ENCODE peak calls at places on chromosomes 1 and 21, in five cellular contexts. U is transverse colon, D is breast epithelium, L is Peyer's patch, K is IMR-90. V is an unnamed sample.

GRCh38 chr21:41564871-41565281 is 56.9 kb upstream of the TMPRSS2 start:
- DNase-seq in U (peak), D (no peak), L (peak), K (no peak), V (no peak)

GRCh38 chr21:45482899-45483821 is 59.1 kb downstream of the SLC19A1 start:
- DNase-seq in U (no peak), D (no peak), L (no peak), K (no peak), V (no peak)

GRCh38 chr1:206029484-206029883 is 5.8 kb upstream of the CTSE start:
- DNase-seq in U (no peak), D (no peak), L (no peak), K (peak), V (peak)

GRCh38 chr1:152967201-152967600 is 3.2 kb upstream of the SPRR4 start:
- DNase-seq in U (no peak), D (no peak), L (no peak), K (no peak), V (no peak)

GRCh38 chr21:17848228-17848627 is 29.1 kb upstream of the C21orf91 start:
- DNase-seq in U (peak), D (no peak), L (peak), K (peak), V (peak)

GRCh38 chr1:51622455-51622913 is 5.6 kb downstream of the OSBPL9 start:
- DNase-seq in U (peak), D (peak), L (peak), K (peak), V (peak)

GRCh38 chr1:46585312-46585711 is 18.8 kb downstream of the MKNK1 start:
- DNase-seq in U (no peak), D (no peak), L (no peak), K (no peak), V (no peak)

GRCh38 chr21:44377922-44378645 is 24.7 kb downstream of the TRPM2 start:
- DNase-seq in U (no peak), D (no peak), L (peak), K (no peak), V (no peak)

GRCh38 chr1:43348343-43348808 is 10.4 kb upstream of the CDC20 start:
- DNase-seq in U (no peak), D (no peak), L (peak), K (no peak), V (no peak)

GRCh38 chr1:202162049-202162417 is 1.6 kb upstream of the PTPN7 start:
- DNase-seq in U (peak), D (no peak), L (peak), K (no peak), V (no peak)

GRCh38 chr21:41766883-41767605 is at the start of gene RIPK4:
- DNase-seq in U (peak), D (peak), L (peak), K (peak), V (no peak)

GRCh38 chr21:38170705-38171682 is 85.8 kb upstream of the KCNJ15 start:
- DNase-seq in U (no peak), D (no peak), L (no peak), K (peak), V (no peak)

GRCh38 chr1:236692128-236692527 is 5.8 kb downstream of the ACTN2 start:
- DNase-seq in U (no peak), D (no peak), L (no peak), K (no peak), V (no peak)

GRCh38 chr1:19044975-19045831 is 88.7 kb upstream of the IFFO2 start:
- DNase-seq in U (no peak), D (peak), L (no peak), K (peak), V (no peak)

GRCh38 chr1:20440785-20441200 is 45.2 kb downstream of the CAMK2N1 start:
- DNase-seq in U (peak), D (peak), L (peak), K (peak), V (peak)

GRCh38 chr1:37752583-37753471 is 12.1 kb downstream of the EPHA10 start:
- DNase-seq in U (peak), D (no peak), L (no peak), K (no peak), V (no peak)

GRCh38 chr1:247357062-247357780 is 25.6 kb upstream of the ZNF496 start:
- DNase-seq in U (no peak), D (no peak), L (no peak), K (peak), V (no peak)

DNA sequence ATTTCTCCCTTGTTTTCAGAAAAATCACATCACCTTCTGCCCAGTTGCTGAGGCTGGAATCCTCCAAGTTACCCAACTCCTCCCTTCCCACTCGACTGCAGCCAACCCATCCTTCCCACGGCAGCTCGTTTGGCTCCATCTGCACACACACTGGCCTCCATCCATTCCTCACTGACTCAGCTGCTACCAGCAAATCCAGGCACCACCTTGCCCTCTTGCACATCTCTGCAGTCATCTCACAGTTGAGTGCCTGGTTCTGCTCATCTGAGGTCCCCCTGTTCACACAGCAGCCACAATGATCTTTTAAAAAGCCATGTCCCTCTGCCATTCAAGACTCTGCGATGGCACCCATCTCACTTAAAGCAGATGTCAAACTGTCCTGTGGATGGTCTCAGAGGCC is 5.9 kb downstream of the ZNF692 start:
- DNase-seq in U (no peak), D (no peak), L (no peak), K (peak), V (no peak)
- TF ChIP-seq POLR2A in U (no peak), D (no peak), L (no peak), K (no peak), V (no peak)

DNA sequence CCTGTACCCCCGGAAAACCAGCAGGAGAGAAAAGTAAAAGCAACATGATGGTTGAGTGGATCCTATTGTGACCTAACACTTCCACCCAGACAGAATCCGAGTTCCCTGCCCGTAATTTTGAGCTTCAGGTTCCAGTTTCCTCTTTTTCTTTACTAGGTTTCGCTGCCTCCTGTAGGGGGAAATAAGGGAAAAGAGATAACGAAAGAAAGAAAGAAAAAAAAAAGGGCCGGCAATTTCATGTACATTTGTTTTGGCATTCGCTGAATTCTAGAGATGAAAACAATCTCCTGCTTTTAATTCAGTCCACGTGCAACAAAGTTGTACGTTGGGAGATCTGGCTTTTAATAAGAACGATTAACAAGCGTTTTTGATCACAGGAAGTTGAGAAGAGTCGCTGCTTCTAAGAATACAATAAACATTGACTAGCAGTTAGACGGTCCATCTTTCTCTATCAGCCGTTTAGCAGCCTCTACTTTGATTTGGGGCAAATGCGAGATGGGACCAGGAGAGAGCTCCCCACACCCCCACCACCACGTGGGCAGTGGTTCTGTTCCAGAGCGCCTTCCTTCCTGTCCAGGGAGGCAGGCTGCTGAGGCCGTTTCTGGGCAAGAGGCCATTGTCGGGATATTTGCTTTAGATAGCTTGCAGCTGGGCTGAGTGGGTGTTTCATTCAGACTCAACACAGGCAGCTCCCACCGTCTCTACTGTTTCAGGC is 155.9 kb upstream of the RUNX1 start:
- DNase-seq in U (peak), D (no peak), L (peak), K (peak), V (peak)
- TF ChIP-seq POLR2A in U (no peak), D (no peak), L (no peak), K (peak), V (peak)

GRCh38 chr1:2193514-2194251 is 889 bp downstream of the FAAP20 start:
- DNase-seq in U (no peak), D (no peak), L (no peak), K (no peak), V (no peak)

GRCh38 chr1:2196901-2197638 is 2.5 kb upstream of the FAAP20 start:
- DNase-seq in U (no peak), D (no peak), L (no peak), K (no peak), V (no peak)

GRCh38 chr1:2195785-2196184 is 1.2 kb upstream of the FAAP20 start:
- DNase-seq in U (no peak), D (no peak), L (no peak), K (no peak), V (no peak)

GRCh38 chr1:2194319-2194897 is at the start of gene FAAP20:
- DNase-seq in U (peak), D (no peak), L (no peak), K (peak), V (peak)

DNA sequence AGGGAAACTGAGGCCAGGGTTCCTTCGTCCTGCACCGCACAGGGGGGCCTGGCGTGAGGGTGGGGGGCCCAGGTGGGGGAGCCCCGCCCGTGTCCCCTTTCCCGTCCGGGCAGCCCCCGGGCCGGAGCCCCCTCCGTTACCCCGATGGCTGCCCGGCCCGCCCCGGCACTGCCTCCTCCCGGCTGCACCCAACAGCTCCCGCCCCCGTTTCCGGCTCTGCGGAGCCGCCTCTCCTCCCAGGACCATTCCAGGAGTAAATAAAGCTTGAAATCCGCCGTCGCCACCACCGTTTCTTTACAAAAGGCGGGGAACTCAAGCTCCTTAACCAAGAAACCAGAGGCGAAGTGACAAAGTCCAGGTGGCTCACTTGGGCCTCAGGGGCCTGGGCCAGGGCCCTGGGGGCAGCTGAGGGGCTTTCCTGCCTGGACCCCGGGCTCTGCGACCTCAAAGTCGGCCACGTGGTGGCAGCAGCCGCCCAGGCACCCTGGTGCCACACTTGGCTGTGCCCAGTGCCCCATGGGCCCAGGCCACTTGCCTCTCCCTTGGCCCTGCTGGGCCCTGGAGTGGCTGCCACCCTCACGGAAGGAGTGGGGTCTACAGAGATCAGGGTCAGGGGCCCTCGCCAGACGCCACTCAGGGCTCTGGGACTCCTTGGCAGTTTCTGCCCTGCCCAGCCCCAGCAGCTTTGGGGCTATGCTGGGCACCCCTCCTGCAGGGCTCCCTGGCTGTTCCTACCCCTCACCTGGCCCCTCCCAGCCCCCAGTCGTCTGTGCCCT is 514 bp upstream of the FAAP20 start:
- DNase-seq in U (peak), D (peak), L (peak), K (peak), V (peak)
- TF ChIP-seq POLR2A in U (peak), D (no peak), L (peak), K (peak), V (no peak)

DNA sequence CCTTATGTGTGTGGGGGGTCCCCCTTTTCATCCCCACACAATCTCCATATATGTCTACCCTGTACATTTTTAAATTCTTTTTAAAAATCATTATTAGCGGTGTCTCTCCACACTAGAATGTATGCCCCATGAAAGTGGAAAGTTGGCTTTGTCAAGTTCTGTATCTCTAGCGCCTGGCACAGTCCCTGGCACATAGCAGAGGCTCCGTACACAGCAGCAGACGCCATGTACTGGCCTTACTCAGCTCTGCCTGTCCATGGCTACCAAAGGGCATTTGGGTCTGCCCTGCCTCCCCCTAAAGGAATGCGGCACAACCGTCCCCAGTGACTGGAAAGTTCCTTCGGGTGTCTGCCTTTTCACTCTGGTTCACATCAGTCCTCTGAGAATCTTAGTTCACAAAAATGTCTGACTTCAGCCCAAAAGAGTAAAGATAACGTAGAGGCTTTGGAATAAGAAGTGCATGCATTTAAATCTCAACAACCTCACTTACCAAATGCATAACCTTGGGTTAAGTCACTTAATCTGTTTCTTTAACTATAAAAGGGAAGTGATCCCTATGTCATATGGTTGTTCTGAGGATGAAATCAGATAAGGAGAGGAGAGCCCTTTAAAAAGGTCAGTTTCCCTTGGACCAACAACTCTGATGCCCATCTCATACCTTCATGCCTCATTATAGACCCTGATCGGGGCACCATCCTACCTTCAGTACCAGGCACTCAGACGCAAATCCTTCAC is 61.1 kb downstream of the CD46 start:
- DNase-seq in U (no peak), D (no peak), L (peak), K (no peak), V (no peak)
- TF ChIP-seq POLR2A in U (no peak), D (no peak), L (no peak), K (no peak), V (no peak)

V was measured in H54.